ENCODE peak calls at places on chromosomes 13 and 19, in eight cellular contexts. K is breast epithelium, N is fibroblast of villous mesenchyme, I is T follicular helper cell, T is astrocyte of the spinal cord, C is mesenteric fat pad, Y is upper lobe of right lung, L is Ammon's horn. V is an unnamed sample.

GRCh38 chr13:23292596-23292995 is 111.8 kb downstream of the SGCG start:
- DNase-seq in N (no peak), L (no peak), I (no peak), T (no peak), C (no peak), K (no peak), Y (no peak), V (no peak)

GRCh38 chr19:5447700-5448311 is 7.4 kb upstream of the ZNRF4 start:
- DNase-seq in Y (no peak), I (no peak), C (no peak), N (no peak), T (no peak), K (no peak), L (no peak), V (no peak)

GRCh38 chr19:42468273-42468796 is 25.6 kb upstream of the CXCL17 start:
- DNase-seq in L (no peak), N (peak; percentile 57), Y (no peak), T (peak; percentile 80), K (no peak), I (no peak), C (no peak), V (no peak)

GRCh38 chr19:53947624-53948023 is 15.1 kb upstream of the CACNG8 start:
- DNase-seq in I (no peak), Y (no peak), L (no peak), K (no peak), T (no peak), N (no peak), C (no peak), V (no peak)

GRCh38 chr19:31214086-31214485 is 135.2 kb downstream of the TSHZ3 start:
- DNase-seq in Y (peak; percentile 65), L (no peak), C (no peak), K (peak; percentile 94), T (peak; percentile 100), I (peak; percentile 81), N (peak; percentile 99), V (peak; percentile 79)

GRCh38 chr13:100397627-100398026 is 191.0 kb downstream of the GGACT start:
- DNase-seq in T (no peak), I (no peak), C (no peak), N (peak; percentile 8), K (no peak), L (no peak), Y (no peak), V (no peak)

GRCh38 chr19:31160346-31160926 is 188.8 kb downstream of the TSHZ3 start:
- DNase-seq in C (no peak), N (no peak), L (no peak), Y (no peak), T (peak; percentile 88), I (no peak), K (no peak), V (no peak)

GRCh38 chr19:18349524-18350128 is 9.2 kb downstream of the PGPEP1 start:
- DNase-seq in K (no peak), N (peak; percentile 71), I (no peak), T (peak; percentile 53), Y (peak; percentile 80), L (no peak), C (no peak), V (no peak)

GRCh38 chr13:70088926-70089325 is 18.7 kb upstream of the ATXN8OS start:
- DNase-seq in I (no peak), N (no peak), T (no peak), Y (no peak), K (no peak), L (no peak), C (no peak), V (no peak)